ENCODE peak calls at places on chromosome 21, in four cellular contexts. W is HCT116, G is mammary epithelial cell, D is neural progenitor cell. F is an unnamed sample.

GRCh38 chr21:33378081-33378480 is 25.1 kb upstream of the IFNGR2 start:
- DNase-seq in W (no peak), G (no peak), D (no peak), F (no peak)

GRCh38 chr21:33587792-33588484 is 546 bp downstream of the DONSON start:
- DNase-seq in G (peak), D (peak), W (no peak), F (peak)

GRCh38 chr21:37047079-37047478 is 25.8 kb downstream of the PIGP start:
- DNase-seq in D (no peak), G (peak), W (no peak), F (peak)

GRCh38 chr21:45047257-45047656 is 27.1 kb upstream of the ADARB1 start:
- DNase-seq in G (no peak), W (no peak), D (no peak), F (no peak)

GRCh38 chr21:37742115-37742514 is 174.1 kb downstream of the KCNJ6 start:
- DNase-seq in D (no peak), G (no peak), W (no peak), F (no peak)

GRCh38 chr21:21018841-21019240 is 20.6 kb downstream of the NCAM2 start:
- DNase-seq in W (no peak), G (no peak), D (no peak), F (no peak)

GRCh38 chr21:37742532-37742931 is 173.7 kb downstream of the KCNJ6 start:
- DNase-seq in D (no peak), W (no peak), G (peak), F (no peak)

GRCh38 chr21:44568667-44569556 is 4.6 kb upstream of the KRTAP10-4 start:
- DNase-seq in W (no peak), D (no peak), G (no peak), F (no peak)

GRCh38 chr21:34200288-34200905 is 127.0 kb downstream of the MRPS6 start:
- DNase-seq in D (no peak), W (no peak), G (no peak), F (no peak)

GRCh38 chr21:27320868-27321267 is 354.0 kb upstream of the ADAMTS5 start:
- DNase-seq in D (no peak), W (no peak), G (no peak), F (no peak)

GRCh38 chr21:25568230-25568629 is 39.1 kb downstream of the MRPL39 start:
- DNase-seq in W (no peak), G (no peak), D (peak), F (peak)

GRCh38 chr21:39712976-39713375 is 32.0 kb upstream of the IGSF5 start:
- DNase-seq in W (no peak), D (peak), G (no peak), F (peak)
- TF ChIP-seq CTCF in W (no peak), D (peak), G (no peak), F (no peak)

GRCh38 chr21:28444131-28444530 is 548.5 kb downstream of the LTN1 start:
- DNase-seq in G (no peak), W (no peak), D (no peak), F (no peak)

GRCh38 chr21:28442624-28443023 is 550.1 kb downstream of the LTN1 start:
- DNase-seq in G (peak), W (no peak), D (no peak), F (no peak)

GRCh38 chr21:28444567-28444966 is 548.1 kb downstream of the LTN1 start:
- DNase-seq in W (no peak), D (no peak), G (no peak), F (no peak)

GRCh38 chr21:28447453-28447852 is 545.2 kb downstream of the LTN1 start:
- DNase-seq in D (no peak), G (peak), W (no peak), F (no peak)

GRCh38 chr21:28445081-28445830 is 547.4 kb downstream of the LTN1 start:
- DNase-seq in G (peak), D (no peak), W (no peak), F (no peak)
- H3K9ac ChIP-seq in G (no peak), D (no peak), W (no peak), F (no peak)

GRCh38 chr21:42851812-42852665 is 27.3 kb downstream of the WDR4 start:
- DNase-seq in D (no peak), G (no peak), W (no peak), F (no peak)
- H3K4me3 ChIP-seq in D (no peak), G (no peak), W (no peak), F (no peak)

GRCh38 chr21:18373631-18374030 is 30.0 kb downstream of the TMPRSS15 start:
- DNase-seq in W (no peak), D (no peak), G (no peak), F (no peak)

GRCh38 chr21:18370292-18370691 is 33.3 kb downstream of the TMPRSS15 start:
- DNase-seq in G (no peak), D (no peak), W (no peak), F (no peak)

GRCh38 chr21:18368193-18368592 is 35.4 kb downstream of the TMPRSS15 start:
- DNase-seq in W (no peak), D (no peak), G (no peak), F (no peak)

GRCh38 chr21:18369115-18369514 is 34.5 kb downstream of the TMPRSS15 start:
- DNase-seq in D (peak), W (no peak), G (no peak), F (no peak)
- TF ChIP-seq CTCF in D (peak), W (no peak), G (no peak), F (no peak)

GRCh38 chr21:31455506-31455905 is 111.4 kb upstream of the TIAM1 start:
- DNase-seq in G (no peak), W (no peak), D (no peak), F (no peak)

GRCh38 chr21:31456201-31456600 is 112.1 kb upstream of the TIAM1 start:
- DNase-seq in G (no peak), W (no peak), D (no peak), F (no peak)

GRCh38 chr21:31459457-31459856 is 115.4 kb upstream of the TIAM1 start:
- DNase-seq in G (no peak), D (peak), W (peak), F (no peak)

GRCh38 chr21:31460985-31461384 is 116.9 kb upstream of the TIAM1 start:
- DNase-seq in W (no peak), G (no peak), D (no peak), F (no peak)

GRCh38 chr21:31457675-31458074 is 113.6 kb upstream of the TIAM1 start:
- DNase-seq in G (no peak), W (no peak), D (peak), F (no peak)
- H3K9ac ChIP-seq in G (no peak), W (no peak), D (no peak), F (no peak)

F was measured in colonic mucosa.